ENCODE peak calls at places on chromosomes 16 and 17, in seven cellular contexts. O, N, M, T, I, A and Q are unnamed samples.
A peak's percentile ranks its signal among the peaks of the same experiment; 100 is the strongest.

GRCh38 chr16:85061566-85061965 is 34.0 kb downstream of the KIAA0513 start:
- DNase-seq in O (no peak), N (no peak), M (no peak), T (peak; percentile 41), I (no peak), A (no peak), Q (no peak)

GRCh38 chr17:13967416-13967815 is 101.9 kb upstream of the COX10 start:
- DNase-seq in O (no peak), N (no peak), M (no peak), T (no peak), I (no peak), A (no peak), Q (no peak)

GRCh38 chr16:84885024-84885910 is 65.5 kb downstream of the CRISPLD2 start:
- DNase-seq in O (no peak), N (no peak), M (peak; percentile 55), T (peak; percentile 31), I (peak; percentile 47), A (no peak), Q (no peak)

GRCh38 chr17:77480509-77481215 is 339.9 kb downstream of the SEC14L1 start:
- DNase-seq in O (no peak), N (no peak), M (no peak), T (no peak), I (no peak), A (no peak), Q (no peak)

GRCh38 chr17:28338056-28338768 is 2.7 kb downstream of the TNFAIP1 start:
- DNase-seq in O (no peak), N (no peak), M (peak; percentile 63), T (no peak), I (no peak), A (no peak), Q (no peak)

GRCh38 chr16:89953671-89954406 is 5.3 kb downstream of the DEF8 start:
- DNase-seq in O (no peak), N (no peak), M (no peak), T (no peak), I (no peak), A (no peak), Q (no peak)

GRCh38 chr17:46812624-46813318 is 5.7 kb downstream of the WNT3 start:
- DNase-seq in O (no peak), N (no peak), M (no peak), T (no peak), I (peak; percentile 24), A (no peak), Q (no peak)

GRCh38 chr17:21036361-21036881 is 6.4 kb downstream of the USP22 start:
- DNase-seq in O (no peak), N (no peak), M (no peak), T (no peak), I (no peak), A (no peak), Q (no peak)

GRCh38 chr16:6884002-6884401 is 448.6 kb upstream of the RBFOX1 start:
- DNase-seq in O (no peak), N (no peak), M (no peak), T (no peak), I (no peak), A (no peak), Q (no peak)

GRCh38 chr16:72372646-72373045 is 200.7 kb upstream of the PMFBP1 start:
- DNase-seq in O (no peak), N (no peak), M (no peak), T (no peak), I (no peak), A (no peak), Q (no peak)

GRCh38 chr17:82338858-82339633 is 5.5 kb upstream of the SECTM1 start:
- DNase-seq in O (peak; percentile 58), N (no peak), M (no peak), T (peak; percentile 38), I (no peak), A (peak; percentile 59), Q (peak; percentile 68)

GRCh38 chr16:81405702-81406113 is 38.9 kb upstream of the CMIP start:
- DNase-seq in O (peak; percentile 90), N (no peak), M (peak; percentile 83), T (no peak), I (peak; percentile 69), A (peak; percentile 34), Q (peak; percentile 35)

GRCh38 chr16:83779881-83780280 is 27.9 kb upstream of the HSBP1 start:
- DNase-seq in O (no peak), N (no peak), M (no peak), T (no peak), I (no peak), A (no peak), Q (no peak)

GRCh38 chr17:40448639-40449261 is 5.5 kb downstream of the IGFBP4 start:
- DNase-seq in O (no peak), N (no peak), M (no peak), T (no peak), I (no peak), A (peak; percentile 75), Q (peak; percentile 58)

GRCh38 chr17:80791758-80792284 is 199.8 kb upstream of the CHMP6 start:
- DNase-seq in O (peak; percentile 82), N (peak; percentile 81), M (peak; percentile 46), T (peak; percentile 68), I (no peak), A (peak; percentile 28), Q (peak; percentile 55)

GRCh38 chr16:31423241-31423640 is 4.9 kb downstream of the COX6A2 start:
- DNase-seq in O (no peak), N (no peak), M (no peak), T (no peak), I (no peak), A (no peak), Q (no peak)
- H3K27ac ChIP-seq in O (no peak overlapping the region), N (peak overlapping the region; percentile 46), M (no peak overlapping the region), T (no peak overlapping the region), I (no peak overlapping the region), A (no peak overlapping the region), Q (no peak overlapping the region)

GRCh38 chr16:3321802-3322201 is 16.5 kb downstream of the ZNF75A start:
- DNase-seq in O (no peak), N (no peak), M (no peak), T (no peak), I (no peak), A (no peak), Q (no peak)
- H3K9me3 ChIP-seq in O (peaks cover 41% of the 10 kb centered on the region), N (peaks cover 86% of the 10 kb centered on the region), M (peaks cover 32% of the 10 kb centered on the region), T (peaks cover 82% of the 10 kb centered on the region), I (peaks cover 53% of the 10 kb centered on the region), A (no peaks in the 10 kb centered on the region), Q (peaks cover 77% of the 10 kb centered on the region)

DNA sequence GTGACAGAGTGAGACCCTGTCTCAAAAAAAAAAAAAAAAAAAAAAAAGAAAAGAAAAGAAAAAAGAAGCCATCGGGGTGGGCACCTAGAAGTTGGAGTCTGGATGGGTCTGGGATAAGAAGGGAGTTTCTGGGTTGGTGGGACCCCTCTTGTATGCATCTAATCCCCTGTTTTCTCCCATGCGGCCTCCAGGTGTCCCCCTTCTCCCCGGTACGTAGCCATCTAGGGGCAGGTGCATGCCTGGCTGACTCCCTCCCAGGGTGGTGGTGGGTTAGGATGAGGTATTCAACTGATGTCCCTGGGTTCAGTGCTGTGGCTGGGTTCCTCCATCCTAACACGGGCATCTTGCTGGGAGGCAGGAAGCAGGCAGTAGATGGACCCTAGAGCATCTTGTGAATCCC is 13.0 kb downstream of the FMNL1 start:
- DNase-seq in O (no peak), N (no peak), M (peak; percentile 89), T (no peak), I (peak; percentile 89), A (no peak), Q (no peak)
- TF ChIP-seq CTCF in O (no peak), N (no peak), M (peak; percentile 75), T (peak; percentile 11), I (peak; percentile 74), A (no peak), Q (no peak)

DNA sequence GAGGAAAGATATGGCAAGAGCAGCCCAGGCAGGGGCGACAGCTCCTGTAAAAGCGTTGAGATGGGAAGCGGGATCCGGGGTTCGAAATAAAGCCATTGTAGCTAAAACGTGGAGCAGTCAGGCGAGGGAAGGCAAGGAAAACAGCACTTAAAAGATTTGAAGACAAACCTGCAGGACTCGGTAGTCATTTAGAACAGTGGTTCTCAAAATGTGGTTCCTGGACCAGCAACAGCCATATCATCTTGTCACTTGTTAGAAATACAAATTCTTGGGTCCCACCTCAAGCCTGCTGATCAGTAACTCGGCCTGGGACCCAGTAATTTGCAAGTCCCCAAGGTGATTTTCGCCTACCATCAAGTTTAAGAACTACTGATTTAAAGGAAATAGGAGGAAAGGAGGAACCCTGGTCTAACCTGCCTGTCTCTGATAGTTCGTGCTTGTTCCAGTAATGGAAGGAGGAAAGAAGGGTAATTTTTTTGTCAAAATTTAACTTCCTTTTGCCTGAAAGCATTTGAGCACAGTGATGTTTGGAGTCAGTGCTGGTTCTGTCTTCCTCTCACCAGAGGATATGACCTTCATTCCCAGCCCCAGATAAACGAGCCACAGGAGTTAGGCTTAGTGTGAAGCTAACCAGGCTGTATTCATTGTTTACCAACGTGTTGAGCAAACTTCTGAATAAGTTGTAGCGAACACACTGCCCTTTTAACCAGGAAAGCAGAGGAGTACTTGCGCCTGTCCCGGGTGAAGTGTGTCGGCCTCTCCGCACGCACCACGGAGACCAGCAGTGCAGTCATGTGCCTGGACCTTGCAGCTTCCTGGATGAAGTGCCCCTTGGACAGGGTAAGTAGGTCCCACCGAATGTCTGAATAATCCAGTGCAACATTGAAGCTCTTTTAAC is 1.1 kb downstream of the ORC6 start:
- DNase-seq in O (no peak), N (no peak), M (peak; percentile 52), T (no peak), I (no peak), A (no peak), Q (no peak)
- H3K27ac ChIP-seq in O (peak overlapping the region; percentile 74), N (peak overlapping the region; percentile 96), M (peak overlapping the region; percentile 96), T (peak overlapping the region; percentile 94), I (no peak overlapping the region), A (peak overlapping the region; percentile 90), Q (no peak overlapping the region)

GRCh38 chr16:80107900-80108299 is 432.9 kb upstream of the DYNLRB2 start:
- DNase-seq in O (no peak), N (no peak), M (no peak), T (no peak), I (no peak), A (no peak), Q (no peak)
- H3K9me3 ChIP-seq in O (peaks cover 5% of the 10 kb centered on the region), N (no peaks in the 10 kb centered on the region), M (no peaks in the 10 kb centered on the region), T (no peaks in the 10 kb centered on the region), I (no peaks in the 10 kb centered on the region), A (no peaks in the 10 kb centered on the region), Q (no peaks in the 10 kb centered on the region)

GRCh38 chr16:2879854-2880508 is 3.0 kb upstream of the FLYWCH2 start:
- DNase-seq in O (no peak), N (no peak), M (no peak), T (no peak), I (no peak), A (no peak), Q (no peak)

GRCh38 chr16:2882460-2883026 is 472 bp upstream of the FLYWCH2 start:
- DNase-seq in O (peak; percentile 98), N (peak; percentile 97), M (peak; percentile 98), T (peak; percentile 98), I (peak; percentile 98), A (peak; percentile 98), Q (peak; percentile 99)

GRCh38 chr16:2884041-2884451 is 1.0 kb downstream of the FLYWCH2 start:
- DNase-seq in O (no peak), N (no peak), M (no peak), T (no peak), I (no peak), A (no peak), Q (no peak)

GRCh38 chr16:2883027-2883846 is at the start of gene FLYWCH2:
- DNase-seq in O (peak; percentile 100), N (peak; percentile 98), M (peak; percentile 100), T (peak; percentile 99), I (peak; percentile 99), A (peak; percentile 97), Q (peak; percentile 99)
- TF ChIP-seq CTCF in O (no peak), N (peak; percentile 18), M (peak; percentile 48), T (no peak), I (peak; percentile 20), A (no peak), Q (peak; percentile 44)